ENCODE peak calls at places on chromosomes 1 and 21, in four cellular contexts. One of them, this sample, is unnamed.
A peak's percentile ranks its signal among the peaks of the same experiment; 100 is the strongest.

GRCh38 chr21:16437586-16437985 is 707.8 kb downstream of the USP25 start:
- DNase-seq in neuronal stem cell: no peak
- DNase-seq in left cardiac atrium: no peak
- DNase-seq in sciatic nerve: no peak
- DNase-seq in this sample: no peak

GRCh38 chr1:25137106-25137505 is 95.2 kb downstream of the SYF2 start:
- DNase-seq in sciatic nerve: no peak
- DNase-seq in left cardiac atrium: no peak
- DNase-seq in neuronal stem cell: no peak
- DNase-seq in this sample: no peak

GRCh38 chr1:93694833-93695232 is 13.2 kb upstream of the BCAR3 start:
- DNase-seq in neuronal stem cell: no peak
- DNase-seq in left cardiac atrium: no peak
- DNase-seq in sciatic nerve: no peak
- DNase-seq in this sample: no peak

GRCh38 chr1:87135313-87135712 is 193.4 kb upstream of the LMO4 start:
- DNase-seq in neuronal stem cell: no peak
- DNase-seq in sciatic nerve: no peak
- DNase-seq in left cardiac atrium: no peak
- DNase-seq in this sample: no peak

GRCh38 chr21:42518216-42518615 is 4.6 kb downstream of the SLC37A1 start:
- DNase-seq in neuronal stem cell: no peak
- DNase-seq in left cardiac atrium: no peak
- DNase-seq in sciatic nerve: peak; percentile 45
- DNase-seq in this sample: no peak

GRCh38 chr21:41316200-41316599 is 401 bp upstream of the FAM3B start:
- DNase-seq in left cardiac atrium: no peak
- DNase-seq in sciatic nerve: no peak
- DNase-seq in neuronal stem cell: no peak
- DNase-seq in this sample: no peak

GRCh38 chr21:29343517-29343916 is 44.8 kb downstream of the BACH1 start:
- DNase-seq in left cardiac atrium: no peak
- DNase-seq in sciatic nerve: no peak
- DNase-seq in neuronal stem cell: no peak
- DNase-seq in this sample: no peak

GRCh38 chr1:79497193-79497773 is 490.8 kb upstream of the ADGRL4 start:
- DNase-seq in neuronal stem cell: peak; percentile 20
- DNase-seq in sciatic nerve: no peak
- DNase-seq in left cardiac atrium: no peak
- DNase-seq in this sample: no peak

GRCh38 chr1:182357913-182358312 is 33.7 kb downstream of the GLUL start:
- DNase-seq in left cardiac atrium: no peak
- DNase-seq in sciatic nerve: no peak
- DNase-seq in neuronal stem cell: no peak
- DNase-seq in this sample: no peak

GRCh38 chr1:46554236-46555080 is 3.0 kb upstream of the KNCN start:
- DNase-seq in left cardiac atrium: no peak
- DNase-seq in sciatic nerve: no peak
- DNase-seq in neuronal stem cell: no peak
- DNase-seq in this sample: no peak

GRCh38 chr1:183070234-183070922 is 47.2 kb downstream of the LAMC1 start:
- DNase-seq in sciatic nerve: no peak
- DNase-seq in left cardiac atrium: no peak
- DNase-seq in neuronal stem cell: no peak
- DNase-seq in this sample: no peak

GRCh38 chr21:33230518-33231324 is 983 bp downstream of the IFNAR2 start:
- DNase-seq in sciatic nerve: peak; percentile 76
- DNase-seq in neuronal stem cell: peak; percentile 56
- DNase-seq in left cardiac atrium: peak; percentile 67
- DNase-seq in this sample: no peak

GRCh38 chr1:54345116-54345515 is 61.1 kb downstream of the SSBP3 start:
- DNase-seq in sciatic nerve: no peak
- DNase-seq in left cardiac atrium: no peak
- DNase-seq in neuronal stem cell: no peak
- DNase-seq in this sample: no peak

GRCh38 chr1:223258751-223259177 is 105.2 kb downstream of the SUSD4 start:
- DNase-seq in neuronal stem cell: no peak
- DNase-seq in sciatic nerve: no peak
- DNase-seq in left cardiac atrium: peak; percentile 31
- DNase-seq in this sample: no peak

GRCh38 chr1:117651616-117652015 is 45.8 kb downstream of the TENT5C start:
- DNase-seq in left cardiac atrium: no peak
- DNase-seq in sciatic nerve: no peak
- DNase-seq in neuronal stem cell: no peak
- DNase-seq in this sample: no peak

GRCh38 chr1:117161887-117162286 is 40.3 kb upstream of the TRIM45 start:
- DNase-seq in sciatic nerve: no peak
- DNase-seq in left cardiac atrium: no peak
- DNase-seq in neuronal stem cell: no peak
- DNase-seq in this sample: no peak

GRCh38 chr1:56025942-56026341 is 553.4 kb downstream of the PLPP3 start:
- DNase-seq in sciatic nerve: no peak
- DNase-seq in neuronal stem cell: no peak
- DNase-seq in left cardiac atrium: no peak
- DNase-seq in this sample: no peak

GRCh38 chr1:43947890-43948437 is 1.2 kb downstream of the IPO13 start:
- DNase-seq in left cardiac atrium: no peak
- DNase-seq in neuronal stem cell: no peak
- DNase-seq in sciatic nerve: no peak
- DNase-seq in this sample: no peak

GRCh38 chr1:80540605-80541004 is 1260.1 kb upstream of the ADGRL2 start:
- DNase-seq in left cardiac atrium: no peak
- DNase-seq in neuronal stem cell: no peak
- DNase-seq in sciatic nerve: no peak
- DNase-seq in this sample: no peak

GRCh38 chr1:65208577-65208976 is 60.6 kb downstream of the AK4 start:
- DNase-seq in left cardiac atrium: no peak
- DNase-seq in sciatic nerve: no peak
- DNase-seq in neuronal stem cell: no peak
- DNase-seq in this sample: no peak

GRCh38 chr1:220278991-220279390 is 6.7 kb upstream of the RAB3GAP2 start:
- DNase-seq in sciatic nerve: no peak
- DNase-seq in left cardiac atrium: no peak
- DNase-seq in neuronal stem cell: no peak
- DNase-seq in this sample: no peak

This sample was measured in cerebellar nuclear complex.